ENCODE peak calls at places on chromosomes 7 and 10, in six cellular contexts. One of them, this sample, is unnamed. For H3K4me1, the result is how much of the 10 kb centered on the place peaks cover.

GRCh38 chr7:50556247-50556976 is 8.8 kb downstream of the DDC start:
- DNase-seq in tibial nerve: no peak
- DNase-seq in fibroblast of lung: no peak
- DNase-seq in pancreas: no peak
- DNase-seq in GM23338: no peak
- DNase-seq in esophagus squamous epithelium: no peak
- DNase-seq in this sample: no peak

GRCh38 chr10:125063256-125063945 is 97.0 kb downstream of the CTBP2 start:
- DNase-seq in tibial nerve: no peak
- DNase-seq in esophagus squamous epithelium: no peak
- DNase-seq in GM23338: no peak
- DNase-seq in pancreas: no peak
- DNase-seq in fibroblast of lung: no peak
- DNase-seq in this sample: no peak

GRCh38 chr7:25262586-25262985 is 34.3 kb upstream of the NPVF start:
- DNase-seq in pancreas: no peak
- DNase-seq in tibial nerve: no peak
- DNase-seq in GM23338: no peak
- DNase-seq in fibroblast of lung: peak
- DNase-seq in esophagus squamous epithelium: no peak
- DNase-seq in this sample: no peak

GRCh38 chr7:123355576-123356195 is 155.9 kb upstream of the SLC13A1 start:
- DNase-seq in GM23338: peak
- DNase-seq in fibroblast of lung: peak
- DNase-seq in esophagus squamous epithelium: no peak
- DNase-seq in pancreas: no peak
- DNase-seq in tibial nerve: no peak
- DNase-seq in this sample: peak

GRCh38 chr7:151876112-151876898 is 610 bp downstream of the PRKAG2 start:
- DNase-seq in fibroblast of lung: peak
- DNase-seq in GM23338: peak
- DNase-seq in esophagus squamous epithelium: no peak
- DNase-seq in tibial nerve: peak
- DNase-seq in pancreas: peak
- DNase-seq in this sample: peak

GRCh38 chr10:49039409-49039808 is 75.9 kb downstream of the VSTM4 start:
- DNase-seq in tibial nerve: no peak
- DNase-seq in GM23338: no peak
- DNase-seq in fibroblast of lung: no peak
- DNase-seq in esophagus squamous epithelium: no peak
- DNase-seq in pancreas: no peak
- DNase-seq in this sample: no peak

GRCh38 chr10:28669227-28670173 is 7.8 kb upstream of the BAMBI start:
- DNase-seq in GM23338: peak
- DNase-seq in tibial nerve: no peak
- DNase-seq in pancreas: no peak
- DNase-seq in fibroblast of lung: no peak
- DNase-seq in esophagus squamous epithelium: no peak
- DNase-seq in this sample: no peak

GRCh38 chr10:378930-379704 is 243.9 kb downstream of the ZMYND11 start:
- DNase-seq in pancreas: no peak
- DNase-seq in tibial nerve: no peak
- DNase-seq in GM23338: no peak
- DNase-seq in esophagus squamous epithelium: no peak
- DNase-seq in fibroblast of lung: no peak
- DNase-seq in this sample: no peak

GRCh38 chr10:68598978-68599753 is 39.0 kb downstream of the TET1 start:
- DNase-seq in tibial nerve: no peak
- DNase-seq in GM23338: peak
- DNase-seq in pancreas: peak
- DNase-seq in esophagus squamous epithelium: no peak
- DNase-seq in fibroblast of lung: peak
- DNase-seq in this sample: peak

GRCh38 chr10:34739915-34740314 is 75.2 kb downstream of the PARD3 start:
- DNase-seq in fibroblast of lung: peak
- DNase-seq in esophagus squamous epithelium: no peak
- DNase-seq in tibial nerve: no peak
- DNase-seq in GM23338: peak
- DNase-seq in pancreas: no peak
- DNase-seq in this sample: peak

GRCh38 chr7:64463636-64464375 is 99.1 kb downstream of the ZNF680 start:
- DNase-seq in tibial nerve: peak
- DNase-seq in GM23338: no peak
- DNase-seq in esophagus squamous epithelium: no peak
- DNase-seq in pancreas: peak
- DNase-seq in fibroblast of lung: peak
- DNase-seq in this sample: no peak

GRCh38 chr10:3971713-3972112 is 186.7 kb upstream of the KLF6 start:
- DNase-seq in GM23338: no peak
- DNase-seq in fibroblast of lung: no peak
- DNase-seq in pancreas: no peak
- DNase-seq in tibial nerve: no peak
- DNase-seq in esophagus squamous epithelium: no peak
- DNase-seq in this sample: no peak

GRCh38 chr10:66925896-66926719 is at the start of gene LRRTM3:
- DNase-seq in fibroblast of lung: peak
- DNase-seq in tibial nerve: peak
- DNase-seq in GM23338: peak
- DNase-seq in esophagus squamous epithelium: no peak
- DNase-seq in pancreas: no peak
- DNase-seq in this sample: peak

GRCh38 chr10:126041804-126042231 is 145.5 kb downstream of the FANK1 start:
- DNase-seq in fibroblast of lung: peak
- DNase-seq in GM23338: peak
- DNase-seq in pancreas: peak
- DNase-seq in tibial nerve: peak
- DNase-seq in esophagus squamous epithelium: peak
- DNase-seq in this sample: peak

GRCh38 chr10:121624778-121625330 is 26.6 kb upstream of the FGFR2 start:
- DNase-seq in esophagus squamous epithelium: no peak
- DNase-seq in GM23338: no peak
- DNase-seq in tibial nerve: no peak
- DNase-seq in fibroblast of lung: no peak
- DNase-seq in pancreas: no peak
- DNase-seq in this sample: no peak

GRCh38 chr10:23191764-23192395 is at the start of gene PTF1A:
- DNase-seq in fibroblast of lung: no peak
- DNase-seq in GM23338: peak
- DNase-seq in tibial nerve: no peak
- DNase-seq in esophagus squamous epithelium: no peak
- DNase-seq in pancreas: peak
- DNase-seq in this sample: peak

GRCh38 chr7:73437699-73438416 is 4.3 kb downstream of the FZD9 start:
- DNase-seq in esophagus squamous epithelium: no peak
- DNase-seq in fibroblast of lung: no peak
- DNase-seq in GM23338: peak
- DNase-seq in pancreas: no peak
- DNase-seq in tibial nerve: no peak
- DNase-seq in this sample: peak

GRCh38 chr7:44196450-44196872 is 4.3 kb upstream of the YKT6 start:
- DNase-seq in GM23338: peak
- DNase-seq in esophagus squamous epithelium: no peak
- DNase-seq in pancreas: no peak
- DNase-seq in fibroblast of lung: peak
- DNase-seq in tibial nerve: peak
- DNase-seq in this sample: peak

GRCh38 chr10:110619514-110619913 is 24.6 kb upstream of the RBM20 start:
- DNase-seq in fibroblast of lung: no peak
- DNase-seq in esophagus squamous epithelium: no peak
- DNase-seq in tibial nerve: no peak
- DNase-seq in GM23338: no peak
- DNase-seq in pancreas: no peak
- DNase-seq in this sample: no peak

GRCh38 chr10:103499881-103500280 is 6.4 kb downstream of the NEURL1 start:
- DNase-seq in GM23338: no peak
- DNase-seq in pancreas: no peak
- DNase-seq in tibial nerve: no peak
- DNase-seq in esophagus squamous epithelium: no peak
- DNase-seq in fibroblast of lung: peak
- DNase-seq in this sample: peak

GRCh38 chr10:31395695-31396094 is 76.7 kb downstream of the ZEB1 start:
- DNase-seq in fibroblast of lung: no peak
- DNase-seq in tibial nerve: no peak
- DNase-seq in pancreas: no peak
- DNase-seq in GM23338: no peak
- DNase-seq in esophagus squamous epithelium: no peak
- DNase-seq in this sample: no peak

GRCh38 chr7:24786941-24787340 is 29.7 kb upstream of the GSDME start:
- DNase-seq in GM23338: no peak
- DNase-seq in fibroblast of lung: peak
- DNase-seq in esophagus squamous epithelium: no peak
- DNase-seq in pancreas: no peak
- DNase-seq in tibial nerve: no peak
- DNase-seq in this sample: no peak

GRCh38 chr7:2824026-2824677 is 20.0 kb downstream of the GNA12 start:
- DNase-seq in pancreas: no peak
- DNase-seq in fibroblast of lung: no peak
- DNase-seq in tibial nerve: no peak
- DNase-seq in esophagus squamous epithelium: no peak
- DNase-seq in GM23338: no peak
- DNase-seq in this sample: no peak

GRCh38 chr10:16741540-16741939 is 75.7 kb downstream of the RSU1 start:
- DNase-seq in tibial nerve: no peak
- DNase-seq in pancreas: no peak
- DNase-seq in fibroblast of lung: no peak
- DNase-seq in GM23338: no peak
- DNase-seq in esophagus squamous epithelium: no peak
- DNase-seq in this sample: no peak

GRCh38 chr10:129102906-129103693 is 363.9 kb upstream of the MGMT start:
- DNase-seq in fibroblast of lung: no peak
- DNase-seq in esophagus squamous epithelium: no peak
- DNase-seq in pancreas: no peak
- DNase-seq in tibial nerve: peak
- DNase-seq in GM23338: no peak
- DNase-seq in this sample: no peak

GRCh38 chr10:114103286-114103685 is 59.6 kb downstream of the ADRB1 start:
- DNase-seq in fibroblast of lung: peak
- DNase-seq in tibial nerve: no peak
- DNase-seq in esophagus squamous epithelium: no peak
- DNase-seq in GM23338: peak
- DNase-seq in pancreas: no peak
- DNase-seq in this sample: no peak

DNA sequence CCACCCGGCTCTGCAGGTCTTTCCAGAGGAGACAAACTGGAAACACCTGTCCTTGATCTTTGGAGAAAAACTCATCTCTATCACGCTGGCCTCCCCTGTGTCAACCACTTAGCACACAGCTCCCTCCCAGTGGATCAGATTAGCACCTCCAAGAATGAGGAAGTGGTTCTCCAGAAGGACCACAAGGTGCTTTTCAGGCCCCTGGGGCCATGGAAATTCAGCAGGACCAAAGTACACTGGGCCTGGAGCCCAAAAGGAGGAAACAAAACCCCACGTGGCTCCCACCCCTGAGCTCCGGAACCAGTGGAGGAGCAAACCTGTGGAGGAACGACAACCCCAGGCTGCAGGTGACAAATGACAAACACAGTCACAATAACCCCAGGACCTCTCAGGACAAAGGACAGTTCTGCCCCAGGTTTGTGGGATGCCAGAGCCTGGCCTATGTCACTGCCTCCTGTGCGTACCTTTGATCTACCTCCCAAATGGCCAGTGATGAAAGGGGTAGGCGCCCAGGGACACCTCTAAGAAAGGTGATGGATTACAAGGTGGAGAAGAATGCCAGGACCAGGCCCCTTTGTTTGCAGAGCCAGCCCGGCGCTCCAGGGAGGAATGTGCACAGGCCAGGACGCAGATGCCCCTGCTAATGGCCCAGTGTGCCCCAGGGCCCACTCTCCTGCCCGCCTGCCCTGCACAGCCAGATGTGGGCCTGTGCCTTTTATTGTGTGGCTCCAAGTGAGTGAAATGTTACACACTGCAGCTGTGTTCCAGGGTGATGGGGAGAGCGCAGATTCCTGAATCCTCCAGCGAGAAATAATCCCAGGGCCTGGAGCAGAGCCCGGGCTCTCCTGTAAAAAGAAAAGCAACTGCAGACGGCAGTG is 5.6 kb downstream of the TNS3 start:
- DNase-seq in esophagus squamous epithelium: no peak
- DNase-seq in tibial nerve: peak
- DNase-seq in pancreas: peak
- DNase-seq in fibroblast of lung: peak
- DNase-seq in GM23338: no peak
- DNase-seq in this sample: peak
- H3K4me3 ChIP-seq in esophagus squamous epithelium: peak
- H3K4me3 ChIP-seq in tibial nerve: peak
- H3K4me3 ChIP-seq in pancreas: peak
- H3K4me3 ChIP-seq in fibroblast of lung: no peak
- H3K4me3 ChIP-seq in GM23338: no peak
- H3K4me3 ChIP-seq in this sample: no peak

GRCh38 chr7:81845628-81846259 is 75.9 kb upstream of the HGF start:
- DNase-seq in fibroblast of lung: no peak
- DNase-seq in tibial nerve: no peak
- DNase-seq in GM23338: no peak
- DNase-seq in esophagus squamous epithelium: no peak
- DNase-seq in pancreas: no peak
- DNase-seq in this sample: no peak
- H3K27ac ChIP-seq in fibroblast of lung: no peak
- H3K27ac ChIP-seq in tibial nerve: no peak
- H3K27ac ChIP-seq in GM23338: no peak
- H3K27ac ChIP-seq in esophagus squamous epithelium: peak
- H3K27ac ChIP-seq in pancreas: no peak
- H3K27ac ChIP-seq in this sample: no peak

GRCh38 chr7:131208777-131209176 is 118.9 kb upstream of the MKLN1 start:
- DNase-seq in tibial nerve: no peak
- DNase-seq in pancreas: no peak
- DNase-seq in fibroblast of lung: no peak
- DNase-seq in GM23338: no peak
- DNase-seq in esophagus squamous epithelium: no peak
- DNase-seq in this sample: no peak

GRCh38 chr7:131210618-131211017 is 117.1 kb upstream of the MKLN1 start:
- DNase-seq in tibial nerve: no peak
- DNase-seq in esophagus squamous epithelium: no peak
- DNase-seq in fibroblast of lung: no peak
- DNase-seq in pancreas: no peak
- DNase-seq in GM23338: no peak
- DNase-seq in this sample: no peak

GRCh38 chr7:131211500-131211899 is 116.2 kb upstream of the MKLN1 start:
- DNase-seq in fibroblast of lung: no peak
- DNase-seq in pancreas: no peak
- DNase-seq in esophagus squamous epithelium: no peak
- DNase-seq in GM23338: no peak
- DNase-seq in tibial nerve: no peak
- DNase-seq in this sample: no peak

GRCh38 chr7:131212114-131212513 is 115.6 kb upstream of the MKLN1 start:
- DNase-seq in GM23338: peak
- DNase-seq in tibial nerve: no peak
- DNase-seq in esophagus squamous epithelium: no peak
- DNase-seq in fibroblast of lung: no peak
- DNase-seq in pancreas: no peak
- DNase-seq in this sample: peak
- H3K4me1 ChIP-seq in GM23338: under half
- H3K4me1 ChIP-seq in tibial nerve: under half
- H3K4me1 ChIP-seq in esophagus squamous epithelium: under half
- H3K4me1 ChIP-seq in fibroblast of lung: under half
- H3K4me1 ChIP-seq in pancreas: under half
- H3K4me1 ChIP-seq in this sample: under half

DNA sequence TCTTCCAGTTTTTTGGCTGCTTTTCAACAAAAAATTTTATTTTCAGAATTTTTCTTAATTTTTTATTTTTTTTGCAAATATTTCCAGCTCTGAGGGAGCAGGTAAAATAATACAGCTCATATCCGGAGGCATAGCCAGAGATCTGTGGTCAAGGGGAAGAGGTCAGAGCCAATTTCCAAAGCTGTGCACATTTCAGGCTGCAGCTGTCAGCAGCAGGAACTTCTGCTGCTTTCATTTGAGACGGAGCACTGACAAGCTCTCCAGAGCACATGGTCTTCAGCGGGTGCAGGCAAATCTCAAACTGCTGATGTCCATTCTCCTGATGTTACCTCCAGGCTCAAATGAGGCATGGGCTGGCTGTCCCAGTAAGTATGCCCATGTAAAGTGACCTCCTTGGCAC is 31.1 kb downstream of the SLC26A4 start:
- DNase-seq in GM23338: no peak
- DNase-seq in pancreas: no peak
- DNase-seq in esophagus squamous epithelium: no peak
- DNase-seq in fibroblast of lung: peak
- DNase-seq in tibial nerve: no peak
- DNase-seq in this sample: no peak
- H3K4me3 ChIP-seq in GM23338: no peak
- H3K4me3 ChIP-seq in pancreas: no peak
- H3K4me3 ChIP-seq in esophagus squamous epithelium: no peak
- H3K4me3 ChIP-seq in fibroblast of lung: no peak
- H3K4me3 ChIP-seq in tibial nerve: no peak
- H3K4me3 ChIP-seq in this sample: no peak

This sample was measured in endodermal cell.